ENCODE peak calls at places on chromosomes 5 and 9, in four cellular contexts. Y, K, Z and W are unnamed samples.

GRCh38 chr5:40359854-40360253 is 319.9 kb upstream of the PTGER4 start:
- DNase-seq in Z (no peak), K (no peak), Y (no peak), W (no peak)

GRCh38 chr5:66307647-66308257 is 163.7 kb downstream of the SREK1 start:
- DNase-seq in K (no peak), Y (peak; percentile 85), Z (peak; percentile 41), W (peak; percentile 13)

GRCh38 chr9:87008667-87009066 is 61.4 kb upstream of the GAS1 start:
- DNase-seq in K (no peak), Z (no peak), Y (no peak), W (no peak)

GRCh38 chr5:68444833-68445232 is 229.3 kb downstream of the PIK3R1 start:
- DNase-seq in K (no peak), Y (no peak), Z (no peak), W (no peak)

GRCh38 chr5:137497396-137498290 is 1.5 kb downstream of the SPOCK1 start:
- DNase-seq in Z (no peak), Y (no peak), K (no peak), W (peak; percentile 22)

GRCh38 chr9:109094268-109094667 is 25.5 kb downstream of the TMEM245 start:
- DNase-seq in K (peak; percentile 45), Y (no peak), Z (no peak), W (no peak)

GRCh38 chr9:136432591-136432990 is 7.1 kb downstream of the INPP5E start:
- DNase-seq in K (no peak), Z (no peak), Y (no peak), W (no peak)

GRCh38 chr5:102737161-102737560 is 17.9 kb upstream of the PAM start:
- DNase-seq in Z (no peak), K (no peak), Y (no peak), W (no peak)

GRCh38 chr5:61098251-61098650 is 64.0 kb downstream of the SMIM15 start:
- DNase-seq in K (no peak), Z (no peak), Y (no peak), W (no peak)

GRCh38 chr5:77627869-77628674 is 10.4 kb downstream of the OTP start:
- DNase-seq in Z (no peak), K (no peak), Y (no peak), W (no peak)

GRCh38 chr9:81394816-81395215 is 294.5 kb downstream of the TLE1 start:
- DNase-seq in K (no peak), Y (no peak), Z (no peak), W (no peak)

GRCh38 chr5:154757647-154758406 is 2.6 kb downstream of the LARP1 start:
- DNase-seq in Z (peak; percentile 50), K (peak; percentile 69), Y (peak; percentile 38), W (peak; percentile 61)

GRCh38 chr9:83154821-83155220 is 91.9 kb upstream of the RASEF start:
- DNase-seq in K (peak; percentile 58), Y (no peak), Z (peak; percentile 92), W (no peak)

GRCh38 chr9:78575041-78575440 is 278.1 kb downstream of the PSAT1 start:
- DNase-seq in Z (peak; percentile 29), Y (no peak), K (no peak), W (no peak)

GRCh38 chr5:144028644-144029043 is 141.8 kb downstream of the YIPF5 start:
- DNase-seq in Z (peak; percentile 91), Y (peak; percentile 85), K (no peak), W (no peak)

GRCh38 chr5:65830856-65831255 is 95.5 kb upstream of the ERBIN start:
- DNase-seq in K (no peak), Y (no peak), Z (peak; percentile 42), W (no peak)

GRCh38 chr9:128946945-128947422 is 419 bp downstream of the DOLK start:
- DNase-seq in K (peak; percentile 64), Z (peak; percentile 26), Y (peak; percentile 43), W (peak; percentile 55)

GRCh38 chr5:59261969-59262368 is 631.6 kb downstream of the PDE4D start:
- DNase-seq in K (no peak), Y (no peak), Z (no peak), W (no peak)

GRCh38 chr5:33361781-33362180 is 79.0 kb upstream of the TARS1 start:
- DNase-seq in Z (no peak), K (no peak), Y (peak; percentile 45), W (no peak)

GRCh38 chr9:31639444-31639843 is 745.0 kb upstream of the ACO1 start:
- DNase-seq in K (no peak), Z (no peak), Y (no peak), W (no peak)

GRCh38 chr9:36504154-36504550 is 68.5 kb upstream of the MELK start:
- DNase-seq in Z (no peak), K (no peak), Y (no peak), W (no peak)

GRCh38 chr9:1057910-1058309 is 7.8 kb downstream of the DMRT2 start:
- DNase-seq in Y (no peak), Z (no peak), K (no peak), W (no peak)

GRCh38 chr5:111932628-111933027 is 175.6 kb upstream of the NREP start:
- DNase-seq in K (no peak), Y (peak; percentile 56), Z (peak; percentile 61), W (peak; percentile 30)

GRCh38 chr5:5421149-5421960 is 1.1 kb upstream of the ICE1 start:
- DNase-seq in Y (peak; percentile 25), K (no peak), Z (peak; percentile 32), W (no peak)

GRCh38 chr5:148853868-148854267 is 27.5 kb downstream of the ADRB2 start:
- DNase-seq in K (no peak), Y (no peak), Z (no peak), W (no peak)

GRCh38 chr9:127004946-127005769 is 90.6 kb downstream of the RALGPS1 start:
- DNase-seq in Y (peak; percentile 60), K (no peak), Z (peak; percentile 67), W (peak; percentile 59)

GRCh38 chr9:137368431-137369110 is 54.4 kb downstream of the EXD3 start:
- DNase-seq in Z (no peak), Y (no peak), K (no peak), W (no peak)

GRCh38 chr5:170711300-170711699 is 72.2 kb upstream of the GABRP start:
- DNase-seq in Y (no peak), Z (no peak), K (no peak), W (no peak)

GRCh38 chr9:22158983-22159382 is 149.9 kb upstream of the CDKN2B start:
- DNase-seq in Y (peak; percentile 95), Z (peak; percentile 81), K (peak; percentile 23), W (peak; percentile 63)

GRCh38 chr5:39604491-39604890 is 179.7 kb upstream of the DAB2 start:
- DNase-seq in Y (no peak), K (no peak), Z (no peak), W (no peak)

GRCh38 chr9:95521699-95522098 is 4.9 kb upstream of the PTCH1 start:
- DNase-seq in K (no peak), Y (no peak), Z (no peak), W (no peak)

GRCh38 chr5:173655196-173655797 is 38.8 kb upstream of the BOD1 start:
- DNase-seq in Y (no peak), K (no peak), Z (no peak), W (no peak)

GRCh38 chr5:56012281-56012963 is 17.7 kb upstream of the IL6ST start:
- DNase-seq in Z (peak; percentile 78), K (peak; percentile 73), Y (peak; percentile 76), W (no peak)

GRCh38 chr5:107153304-107153703 is 517.4 kb downstream of the EFNA5 start:
- DNase-seq in K (peak; percentile 23), Y (no peak), Z (no peak), W (no peak)

GRCh38 chr9:69044226-69045219 is 9.0 kb downstream of the FXN start:
- DNase-seq in K (no peak), Y (peak; percentile 71), Z (peak; percentile 45), W (no peak)

GRCh38 chr5:117252566-117252965 is 677.9 kb upstream of the SEMA6A start:
- DNase-seq in Z (no peak), Y (no peak), K (no peak), W (no peak)

GRCh38 chr9:7592321-7593319 is 207.0 kb downstream of the DMAC1 start:
- DNase-seq in K (no peak), Z (no peak), Y (no peak), W (no peak)
- TF ChIP-seq CTCF in K (no peak), Z (no peak), Y (no peak), W (no peak)

DNA sequence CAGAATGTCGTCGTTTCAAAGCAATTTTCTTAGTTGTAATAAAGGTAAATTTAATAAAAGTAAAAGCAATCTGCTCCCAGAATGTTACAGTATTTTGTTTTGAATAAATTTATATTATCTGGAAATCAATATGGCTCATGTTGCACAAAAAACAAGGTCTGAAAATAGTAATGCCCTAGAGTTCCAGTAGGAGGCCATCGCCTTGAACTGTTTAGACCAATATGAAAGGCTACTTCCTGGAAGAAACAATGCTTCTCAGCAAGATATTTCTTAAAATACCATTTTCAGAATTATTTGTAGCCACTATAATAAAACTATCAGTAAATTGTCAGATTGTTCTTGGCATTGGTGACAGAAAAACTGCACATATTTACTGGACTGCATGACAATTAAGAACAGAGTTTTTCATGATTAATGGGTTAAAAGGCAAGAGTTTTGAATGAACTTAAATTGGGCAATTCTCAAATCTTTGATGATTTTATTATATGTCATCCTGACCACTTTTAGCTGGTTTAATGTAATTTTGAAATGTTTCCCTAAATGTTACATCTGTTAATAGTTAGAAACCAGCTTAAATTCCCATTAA is 153.2 kb downstream of the COMMD10 start:
- DNase-seq in Y (no peak), Z (no peak), K (no peak), W (no peak)
- TF ChIP-seq CTCF in Y (peak; percentile 16), Z (no peak), K (no peak), W (peak; percentile 8)

DNA sequence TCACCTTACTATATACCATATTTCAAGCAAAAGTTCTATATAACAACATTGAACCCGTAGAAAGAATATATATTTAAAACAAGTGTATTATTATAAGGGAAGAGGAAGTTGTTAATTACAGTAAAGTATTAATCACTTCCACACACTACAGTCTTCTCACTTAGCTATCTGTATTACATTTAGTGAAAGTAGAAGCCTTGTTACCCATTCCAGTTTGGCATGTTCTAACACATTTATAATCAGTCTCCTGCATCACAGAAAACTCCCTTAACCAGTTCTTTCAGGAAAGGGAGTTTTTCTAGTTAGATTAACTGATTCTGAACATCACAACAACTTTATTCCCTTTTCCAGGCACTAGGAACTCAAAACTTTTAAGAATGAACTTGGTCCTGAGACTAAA is 6.9 kb downstream of the RAB14 start:
- DNase-seq in Y (no peak), K (no peak), Z (no peak), W (no peak)
- TF ChIP-seq CTCF in Y (no peak), K (no peak), Z (no peak), W (no peak)

DNA sequence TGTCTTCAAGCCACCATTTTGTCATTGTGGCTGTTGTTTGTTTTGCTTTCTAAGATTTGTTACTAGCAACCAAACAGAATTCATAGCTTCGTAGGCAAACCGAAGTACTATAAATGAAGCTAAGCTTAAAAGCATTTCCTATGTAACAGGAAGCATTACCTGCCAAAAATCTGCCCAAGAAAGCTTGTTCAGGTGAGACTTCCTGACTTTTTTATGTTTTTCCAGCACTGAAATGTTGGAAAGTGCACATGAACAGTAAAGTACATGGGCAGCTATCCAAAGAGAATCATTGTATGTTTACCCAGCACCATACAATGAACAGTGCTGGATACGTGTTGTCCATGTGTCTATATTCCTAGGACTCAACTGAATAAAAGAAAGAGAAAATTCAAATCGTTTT is 247.1 kb downstream of the NFIB start:
- DNase-seq in Z (no peak), K (no peak), Y (no peak), W (no peak)
- TF ChIP-seq CTCF in Z (no peak), K (no peak), Y (no peak), W (no peak)

GRCh38 chr5:131533844-131534243 is 101.2 kb downstream of the RAPGEF6 start:
- DNase-seq in Y (no peak), Z (no peak), K (no peak), W (no peak)
- TF ChIP-seq CTCF in Y (peak; percentile 9), Z (peak; percentile 14), K (no peak), W (peak; percentile 18)

GRCh38 chr5:26700759-26701384 is 337.5 kb downstream of the CDH9 start:
- DNase-seq in Z (no peak), Y (no peak), K (peak; percentile 6), W (peak; percentile 22)
- TF ChIP-seq CTCF in Z (peak; percentile 55), Y (no peak), K (peak; percentile 29), W (no peak)